ENCODE peak calls at places on chromosomes 16 and 17, in nine cellular contexts. N, K, P, A, B, G, D, U and H are unnamed samples.
A peak's percentile ranks its signal among the peaks of the same experiment; 100 is the strongest.

GRCh38 chr16:12881771-12882170 is 19.6 kb upstream of the SHISA9 start:
- DNase-seq in N (no peak), K (no peak), P (no peak), A (no peak), B (no peak), G (no peak), D (no peak), U (no peak), H (no peak)

GRCh38 chr17:82267575-82268379 is 5.7 kb downstream of the CSNK1D start:
- DNase-seq in N (peak; percentile 95), K (peak; percentile 95), P (peak; percentile 90), A (peak; percentile 98), B (peak; percentile 92), G (peak; percentile 83), D (peak; percentile 72), U (no peak), H (peak; percentile 92)

GRCh38 chr17:55660171-55660886 is 62.3 kb downstream of the TMEM100 start:
- DNase-seq in N (peak; percentile 46), K (no peak), P (no peak), A (no peak), B (no peak), G (peak; percentile 4), D (no peak), U (peak; percentile 18), H (peak; percentile 12)

GRCh38 chr16:80518436-80518835 is 22.4 kb upstream of the DYNLRB2 start:
- DNase-seq in N (no peak), K (no peak), P (no peak), A (no peak), B (no peak), G (peak; percentile 50), D (no peak), U (no peak), H (no peak)

GRCh38 chr16:77700846-77701245 is 21.5 kb upstream of the NUDT7 start:
- DNase-seq in N (no peak), K (no peak), P (no peak), A (no peak), B (no peak), G (no peak), D (no peak), U (no peak), H (no peak)

GRCh38 chr17:45889579-45889978 is 4.8 kb upstream of the MAPT start:
- DNase-seq in N (no peak), K (no peak), P (no peak), A (no peak), B (no peak), G (no peak), D (no peak), U (peak; percentile 11), H (no peak)

GRCh38 chr17:77782611-77783010 is 175.9 kb upstream of the TNRC6C start:
- DNase-seq in N (no peak), K (no peak), P (no peak), A (no peak), B (no peak), G (no peak), D (no peak), U (no peak), H (no peak)

GRCh38 chr16:4572715-4573114 is 16.6 kb downstream of the C16orf96 start:
- DNase-seq in N (no peak), K (no peak), P (no peak), A (no peak), B (no peak), G (no peak), D (no peak), U (no peak), H (no peak)

GRCh38 chr17:29048440-29049360 is 5.8 kb downstream of the PIPOX start:
- DNase-seq in N (peak; percentile 22), K (no peak), P (no peak), A (no peak), B (no peak), G (no peak), D (no peak), U (peak; percentile 24), H (no peak)

GRCh38 chr16:80027007-80027965 is 426.7 kb upstream of the MAF start:
- DNase-seq in N (peak; percentile 94), K (peak; percentile 56), P (peak; percentile 35), A (peak; percentile 68), B (peak; percentile 86), G (peak; percentile 98), D (peak; percentile 80), U (no peak), H (peak; percentile 97)

GRCh38 chr17:55265434-55266021 is 768 bp downstream of the HLF start:
- DNase-seq in N (no peak), K (peak; percentile 46), P (no peak), A (peak; percentile 71), B (no peak), G (no peak), D (no peak), U (peak; percentile 48), H (no peak)

GRCh38 chr16:11989238-11990160 is 13.0 kb downstream of the SNX29 start:
- DNase-seq in N (no peak), K (no peak), P (no peak), A (no peak), B (no peak), G (no peak), D (no peak), U (no peak), H (no peak)

GRCh38 chr16:75377971-75378386 is 55.3 kb downstream of the CFDP1 start:
- DNase-seq in N (peak; percentile 61), K (no peak), P (no peak), A (no peak), B (peak; percentile 74), G (peak; percentile 100), D (peak; percentile 80), U (peak; percentile 7), H (peak; percentile 93)

GRCh38 chr17:73343168-73343634 is 31.4 kb upstream of the CDC42EP4 start:
- DNase-seq in N (peak; percentile 88), K (no peak), P (no peak), A (peak; percentile 78), B (no peak), G (no peak), D (peak; percentile 70), U (peak; percentile 78), H (no peak)

GRCh38 chr16:31513126-31513525 is 4.9 kb upstream of the RUSF1 start:
- DNase-seq in N (no peak), K (no peak), P (no peak), A (no peak), B (peak; percentile 82), G (peak; percentile 72), D (no peak), U (no peak), H (peak; percentile 47)

GRCh38 chr17:74851612-74852236 is 8.0 kb downstream of the GRIN2C start:
- DNase-seq in N (no peak), K (no peak), P (no peak), A (no peak), B (no peak), G (no peak), D (no peak), U (no peak), H (no peak)

DNA sequence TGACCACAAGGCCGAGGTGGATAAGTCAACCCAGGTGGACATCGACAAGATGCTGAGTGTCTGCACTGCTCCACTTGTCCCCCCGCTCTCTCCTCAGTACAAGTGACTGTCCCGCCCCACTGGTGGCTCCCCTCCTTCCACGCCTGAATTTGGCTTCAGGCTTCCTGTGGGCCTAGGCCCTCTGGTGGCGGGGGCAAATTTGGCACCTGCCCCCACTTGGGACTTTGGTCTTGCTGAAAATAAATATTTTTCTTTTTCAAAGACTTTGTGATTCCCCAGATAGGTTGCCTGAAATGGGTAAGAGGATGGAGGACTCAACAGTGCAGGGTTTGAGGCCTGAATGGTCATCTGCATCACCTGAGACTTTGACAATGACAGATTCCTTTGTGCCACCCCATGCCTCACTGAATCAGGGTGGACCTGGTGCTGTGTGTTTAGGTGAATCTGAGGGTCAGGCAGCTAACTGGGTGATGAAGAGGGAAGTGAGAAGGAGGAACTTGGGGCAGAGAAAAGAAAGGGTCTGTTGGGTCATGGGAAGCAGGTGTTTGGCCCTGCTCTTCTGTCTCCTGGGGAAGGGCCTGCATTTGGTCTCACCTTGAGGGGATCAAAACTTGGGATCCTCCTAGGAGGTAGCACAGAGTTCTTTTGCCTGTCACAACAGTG is 2.0 kb downstream of the C16orf86 start:
- DNase-seq in N (no peak), K (no peak), P (no peak), A (no peak), B (no peak), G (no peak), D (no peak), U (no peak), H (no peak)
- TF ChIP-seq CTCF in N (no peak), K (no peak), P (no peak), A (no peak), B (peak; percentile 11), G (peak; percentile 23), D (peak; percentile 27), U (no peak), H (peak; percentile 28)

GRCh38 chr17:60968266-60968665 is 290.6 kb downstream of the BCAS3 start:
- DNase-seq in N (no peak), K (no peak), P (no peak), A (no peak), B (no peak), G (no peak), D (no peak), U (no peak), H (no peak)

GRCh38 chr17:60970741-60971140 is 293.1 kb downstream of the BCAS3 start:
- DNase-seq in N (no peak), K (no peak), P (no peak), A (no peak), B (no peak), G (no peak), D (no peak), U (no peak), H (no peak)

GRCh38 chr17:60969500-60970037 is 291.9 kb downstream of the BCAS3 start:
- DNase-seq in N (no peak), K (no peak), P (no peak), A (no peak), B (no peak), G (no peak), D (no peak), U (no peak), H (no peak)

GRCh38 chr17:60971515-60972369 is 294.1 kb downstream of the BCAS3 start:
- DNase-seq in N (peak; percentile 65), K (peak; percentile 27), P (peak; percentile 40), A (no peak), B (peak; percentile 76), G (peak; percentile 55), D (peak; percentile 25), U (peak; percentile 51), H (peak; percentile 53)
- TF ChIP-seq CTCF in N (peak; percentile 84), K (peak; percentile 42), P (no peak), A (peak; percentile 57), B (peak; percentile 97), G (peak; percentile 71), D (peak; percentile 68), U (peak; percentile 72), H (peak; percentile 55)

GRCh38 chr16:6573577-6573976 is 759.1 kb upstream of the RBFOX1 start:
- DNase-seq in N (peak; percentile 60), K (no peak), P (no peak), A (no peak), B (no peak), G (no peak), D (no peak), U (peak; percentile 68), H (no peak)
- TF ChIP-seq CTCF in N (peak; percentile 47), K (no peak), P (no peak), A (no peak), B (no peak), G (no peak), D (no peak), U (peak; percentile 50), H (no peak)

DNA sequence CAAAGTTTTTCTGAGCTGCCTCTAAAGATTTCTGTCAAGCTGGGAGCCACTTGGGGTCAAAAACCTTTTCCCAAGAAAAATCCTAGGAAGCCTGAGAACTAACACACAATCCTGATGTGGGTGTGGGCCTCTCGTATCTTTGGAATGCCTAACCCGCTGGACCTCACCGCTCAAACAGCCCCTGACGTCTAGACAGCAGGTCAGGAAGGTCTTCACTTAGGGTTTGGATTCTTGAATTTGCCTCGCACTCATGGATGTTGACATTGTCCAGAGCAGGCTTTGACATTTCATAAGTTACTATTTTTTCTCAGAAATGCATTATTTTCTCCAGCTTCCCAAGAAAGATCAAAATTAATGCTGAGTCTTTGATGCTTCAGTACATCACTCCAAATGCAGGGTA is 18.9 kb downstream of the TEX2 start:
- DNase-seq in N (no peak), K (no peak), P (no peak), A (no peak), B (no peak), G (no peak), D (no peak), U (no peak), H (no peak)
- TF ChIP-seq CTCF in N (no peak), K (no peak), P (no peak), A (no peak), B (no peak), G (no peak), D (no peak), U (no peak), H (no peak)